ENCODE peak calls at places on chromosomes 4 and X, in four cellular contexts. One of them, this sample, is unnamed.
A peak's percentile ranks its signal among the peaks of the same experiment; 100 is the strongest.

GRCh38 chr4:102295153-102295862 is 50.0 kb downstream of the SLC39A8 start:
- DNase-seq in fibroblast of pulmonary artery: no peak
- DNase-seq in left ventricle myocardium inferior: no peak
- DNase-seq in astrocyte of the spinal cord: no peak
- DNase-seq in this sample: no peak

GRCh38 chr4:8202526-8203375 is 3.7 kb downstream of the SH3TC1 start:
- DNase-seq in left ventricle myocardium inferior: no peak
- DNase-seq in astrocyte of the spinal cord: no peak
- DNase-seq in fibroblast of pulmonary artery: no peak
- DNase-seq in this sample: no peak

GRCh38 chr4:182124359-182124758 is 118.8 kb upstream of the TENM3 start:
- DNase-seq in left ventricle myocardium inferior: no peak
- DNase-seq in fibroblast of pulmonary artery: no peak
- DNase-seq in astrocyte of the spinal cord: no peak
- DNase-seq in this sample: no peak

GRCh38 chrX:106415276-106415895 is 196.4 kb upstream of the RADX start:
- DNase-seq in left ventricle myocardium inferior: no peak
- DNase-seq in astrocyte of the spinal cord: peak; percentile 26
- DNase-seq in fibroblast of pulmonary artery: peak; percentile 38
- DNase-seq in this sample: no peak

GRCh38 chrX:153301746-153302145 is 19.8 kb downstream of the PNMA6F start:
- DNase-seq in fibroblast of pulmonary artery: no peak
- DNase-seq in astrocyte of the spinal cord: no peak
- DNase-seq in left ventricle myocardium inferior: no peak
- DNase-seq in this sample: no peak

GRCh38 chrX:51376672-51377071 is 44.0 kb downstream of the NUDT10 start:
- DNase-seq in astrocyte of the spinal cord: no peak
- DNase-seq in fibroblast of pulmonary artery: no peak
- DNase-seq in left ventricle myocardium inferior: no peak
- DNase-seq in this sample: no peak

GRCh38 chr4:24395937-24396336 is 188.4 kb downstream of the DHX15 start:
- DNase-seq in astrocyte of the spinal cord: no peak
- DNase-seq in fibroblast of pulmonary artery: no peak
- DNase-seq in left ventricle myocardium inferior: no peak
- DNase-seq in this sample: no peak

GRCh38 chrX:46381630-46382029 is 163.6 kb downstream of the ZNF674 start:
- DNase-seq in astrocyte of the spinal cord: no peak
- DNase-seq in left ventricle myocardium inferior: no peak
- DNase-seq in fibroblast of pulmonary artery: peak; percentile 28
- DNase-seq in this sample: no peak

GRCh38 chr4:103753868-103754653 is 34.3 kb upstream of the TACR3 start:
- DNase-seq in left ventricle myocardium inferior: no peak
- DNase-seq in fibroblast of pulmonary artery: no peak
- DNase-seq in astrocyte of the spinal cord: no peak
- DNase-seq in this sample: no peak

GRCh38 chr4:77959566-77960338 is 97.1 kb downstream of the MRPL1 start:
- DNase-seq in fibroblast of pulmonary artery: peak; percentile 82
- DNase-seq in left ventricle myocardium inferior: no peak
- DNase-seq in astrocyte of the spinal cord: peak; percentile 63
- DNase-seq in this sample: no peak

GRCh38 chrX:24301806-24302205 is 12.1 kb downstream of the SUPT20HL2 start:
- DNase-seq in fibroblast of pulmonary artery: peak; percentile 17
- DNase-seq in left ventricle myocardium inferior: no peak
- DNase-seq in astrocyte of the spinal cord: no peak
- DNase-seq in this sample: peak; percentile 83

GRCh38 chr4:17807446-17807845 is 3.1 kb downstream of the DCAF16 start:
- DNase-seq in fibroblast of pulmonary artery: no peak
- DNase-seq in astrocyte of the spinal cord: no peak
- DNase-seq in left ventricle myocardium inferior: no peak
- DNase-seq in this sample: no peak

GRCh38 chrX:37767438-37767837 is 12.4 kb upstream of the CYBB start:
- DNase-seq in astrocyte of the spinal cord: no peak
- DNase-seq in fibroblast of pulmonary artery: no peak
- DNase-seq in left ventricle myocardium inferior: no peak
- DNase-seq in this sample: no peak

GRCh38 chr4:73883306-73883705 is 14.1 kb downstream of the CXCL1 start:
- DNase-seq in fibroblast of pulmonary artery: peak; percentile 53
- DNase-seq in left ventricle myocardium inferior: no peak
- DNase-seq in astrocyte of the spinal cord: peak; percentile 89
- DNase-seq in this sample: no peak

GRCh38 chrX:11190745-11191510 is 79.8 kb downstream of the HCCS start:
- DNase-seq in fibroblast of pulmonary artery: no peak
- DNase-seq in left ventricle myocardium inferior: no peak
- DNase-seq in astrocyte of the spinal cord: no peak
- DNase-seq in this sample: no peak

GRCh38 chrX:14872355-14872754 is 514 bp downstream of the FANCB start:
- DNase-seq in fibroblast of pulmonary artery: no peak
- DNase-seq in left ventricle myocardium inferior: no peak
- DNase-seq in astrocyte of the spinal cord: no peak
- DNase-seq in this sample: peak; percentile 61

GRCh38 chr4:4968161-4968757 is 51.0 kb downstream of the CYTL1 start:
- DNase-seq in left ventricle myocardium inferior: no peak
- DNase-seq in astrocyte of the spinal cord: no peak
- DNase-seq in fibroblast of pulmonary artery: no peak
- DNase-seq in this sample: no peak

GRCh38 chr4:38174811-38175210 is 214.6 kb downstream of the PTTG2 start:
- DNase-seq in astrocyte of the spinal cord: peak; percentile 24
- DNase-seq in left ventricle myocardium inferior: no peak
- DNase-seq in fibroblast of pulmonary artery: no peak
- DNase-seq in this sample: no peak

GRCh38 chr4:177596035-177596434 is 153.8 kb upstream of the AGA start:
- DNase-seq in left ventricle myocardium inferior: no peak
- DNase-seq in fibroblast of pulmonary artery: peak; percentile 55
- DNase-seq in astrocyte of the spinal cord: peak; percentile 83
- DNase-seq in this sample: peak; percentile 93

GRCh38 chr4:79831119-79831528 is 241.9 kb downstream of the ANTXR2 start:
- DNase-seq in left ventricle myocardium inferior: no peak
- DNase-seq in astrocyte of the spinal cord: no peak
- DNase-seq in fibroblast of pulmonary artery: no peak
- DNase-seq in this sample: no peak

GRCh38 chr4:6960154-6960553 is 50.5 kb downstream of the TBC1D14 start:
- DNase-seq in left ventricle myocardium inferior: no peak
- DNase-seq in fibroblast of pulmonary artery: no peak
- DNase-seq in astrocyte of the spinal cord: no peak
- DNase-seq in this sample: no peak

GRCh38 chr4:153223935-153224334 is 19.7 kb downstream of the TRIM2 start:
- DNase-seq in fibroblast of pulmonary artery: peak; percentile 46
- DNase-seq in left ventricle myocardium inferior: no peak
- DNase-seq in astrocyte of the spinal cord: peak; percentile 41
- DNase-seq in this sample: no peak

GRCh38 chrX:10965399-10965798 is 145.7 kb upstream of the HCCS start:
- DNase-seq in fibroblast of pulmonary artery: no peak
- DNase-seq in left ventricle myocardium inferior: no peak
- DNase-seq in astrocyte of the spinal cord: no peak
- DNase-seq in this sample: no peak

GRCh38 chr4:5746829-5747745 is 36.1 kb downstream of the EVC start:
- DNase-seq in fibroblast of pulmonary artery: peak; percentile 84
- DNase-seq in left ventricle myocardium inferior: no peak
- DNase-seq in astrocyte of the spinal cord: peak; percentile 43
- DNase-seq in this sample: no peak

GRCh38 chr4:156901871-156902270 is 69.7 kb downstream of the PDGFC start:
- DNase-seq in left ventricle myocardium inferior: no peak
- DNase-seq in fibroblast of pulmonary artery: peak; percentile 21
- DNase-seq in astrocyte of the spinal cord: peak; percentile 22
- DNase-seq in this sample: peak; percentile 26

GRCh38 chrX:134244043-134244442 is 7.1 kb downstream of the CCDC160 start:
- DNase-seq in fibroblast of pulmonary artery: peak; percentile 5
- DNase-seq in astrocyte of the spinal cord: peak; percentile 50
- DNase-seq in left ventricle myocardium inferior: no peak
- DNase-seq in this sample: no peak

GRCh38 chrX:106300239-106300638 is 132.1 kb downstream of the PWWP3B start:
- DNase-seq in astrocyte of the spinal cord: peak; percentile 59
- DNase-seq in fibroblast of pulmonary artery: peak; percentile 4
- DNase-seq in left ventricle myocardium inferior: no peak
- DNase-seq in this sample: no peak

GRCh38 chr4:69831646-69832325 is 28.2 kb downstream of the SULT1E1 start:
- DNase-seq in astrocyte of the spinal cord: no peak
- DNase-seq in fibroblast of pulmonary artery: no peak
- DNase-seq in left ventricle myocardium inferior: peak; percentile 22
- DNase-seq in this sample: no peak

GRCh38 chr4:176791591-176792347 is 953 bp downstream of the VEGFC start:
- DNase-seq in fibroblast of pulmonary artery: peak; percentile 51
- DNase-seq in left ventricle myocardium inferior: peak; percentile 14
- DNase-seq in astrocyte of the spinal cord: peak; percentile 67
- DNase-seq in this sample: peak; percentile 39

GRCh38 chr4:167020410-167020809 is 213.9 kb downstream of the SPOCK3 start:
- DNase-seq in fibroblast of pulmonary artery: peak; percentile 23
- DNase-seq in astrocyte of the spinal cord: no peak
- DNase-seq in left ventricle myocardium inferior: no peak
- DNase-seq in this sample: no peak

GRCh38 chr4:188299161-188299560 is 159.9 kb downstream of the TRIML1 start:
- DNase-seq in fibroblast of pulmonary artery: no peak
- DNase-seq in left ventricle myocardium inferior: no peak
- DNase-seq in astrocyte of the spinal cord: no peak
- DNase-seq in this sample: no peak

GRCh38 chrX:98405376-98405775 is 1521.7 kb downstream of the RPA4 start:
- DNase-seq in left ventricle myocardium inferior: no peak
- DNase-seq in fibroblast of pulmonary artery: no peak
- DNase-seq in astrocyte of the spinal cord: no peak
- DNase-seq in this sample: no peak

GRCh38 chr4:26320159-26320452 is 708 bp upstream of the RBPJ start:
- DNase-seq in astrocyte of the spinal cord: no peak
- DNase-seq in fibroblast of pulmonary artery: peak; percentile 37
- DNase-seq in left ventricle myocardium inferior: no peak
- DNase-seq in this sample: peak; percentile 83
- H3K4me3 ChIP-seq in astrocyte of the spinal cord: peak overlapping the region; percentile 75
- H3K4me3 ChIP-seq in fibroblast of pulmonary artery: peak overlapping the region; percentile 92
- H3K4me3 ChIP-seq in left ventricle myocardium inferior: peak overlapping the region; percentile 95
- H3K4me3 ChIP-seq in this sample: peak overlapping the region; percentile 83

GRCh38 chrX:115952417-115953092 is 218.0 kb upstream of the AGTR2 start:
- DNase-seq in fibroblast of pulmonary artery: no peak
- DNase-seq in left ventricle myocardium inferior: no peak
- DNase-seq in astrocyte of the spinal cord: no peak
- DNase-seq in this sample: no peak

GRCh38 chrX:115948018-115948923 is 222.3 kb upstream of the AGTR2 start:
- DNase-seq in astrocyte of the spinal cord: no peak
- DNase-seq in fibroblast of pulmonary artery: no peak
- DNase-seq in left ventricle myocardium inferior: no peak
- DNase-seq in this sample: no peak

GRCh38 chrX:115946059-115946458 is 224.5 kb upstream of the AGTR2 start:
- DNase-seq in fibroblast of pulmonary artery: no peak
- DNase-seq in left ventricle myocardium inferior: no peak
- DNase-seq in astrocyte of the spinal cord: no peak
- DNase-seq in this sample: no peak

GRCh38 chrX:115949900-115950822 is 220.4 kb upstream of the AGTR2 start:
- DNase-seq in fibroblast of pulmonary artery: no peak
- DNase-seq in astrocyte of the spinal cord: no peak
- DNase-seq in left ventricle myocardium inferior: no peak
- DNase-seq in this sample: no peak
- H3K4me3 ChIP-seq in fibroblast of pulmonary artery: no peak overlapping the region
- H3K4me3 ChIP-seq in astrocyte of the spinal cord: no peak overlapping the region
- H3K4me3 ChIP-seq in left ventricle myocardium inferior: no peak overlapping the region
- H3K4me3 ChIP-seq in this sample: no peak overlapping the region

DNA sequence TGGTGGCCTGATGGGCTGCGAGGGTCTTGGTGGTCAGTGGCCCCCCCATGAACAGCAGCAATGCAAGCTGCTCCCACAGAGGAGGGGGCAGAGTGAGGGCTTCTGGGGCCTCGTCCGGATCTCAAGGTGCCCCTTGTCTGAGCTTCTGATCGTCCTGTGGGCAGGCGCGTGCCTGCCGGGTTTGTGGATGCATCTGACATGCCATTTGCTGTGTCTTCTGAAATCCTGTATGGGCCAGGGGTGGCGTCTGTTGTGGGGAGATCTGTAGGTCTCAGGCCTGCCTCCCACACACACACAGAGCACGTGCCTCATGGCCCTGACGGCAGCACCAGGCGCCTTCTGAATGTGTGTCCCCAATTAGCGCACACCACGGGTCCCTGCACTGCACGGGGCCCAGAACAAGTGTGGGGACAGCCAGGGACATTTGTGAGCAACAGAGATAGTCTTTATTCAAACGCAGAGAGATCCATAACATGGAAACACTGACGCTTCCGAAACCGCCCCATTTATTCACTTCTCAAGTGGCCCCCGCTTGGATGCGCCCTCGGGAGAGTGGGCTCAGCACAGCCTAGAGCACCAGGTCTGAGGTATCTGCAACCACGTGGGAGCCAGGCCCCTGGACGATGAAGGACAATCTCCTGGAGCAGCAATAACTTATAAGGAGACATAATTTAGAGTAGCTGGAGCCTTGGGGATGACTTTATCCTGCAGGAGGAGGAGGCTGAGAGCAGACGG is 5.7 kb downstream of the SPON2 start:
- DNase-seq in astrocyte of the spinal cord: no peak
- DNase-seq in fibroblast of pulmonary artery: no peak
- DNase-seq in left ventricle myocardium inferior: no peak
- DNase-seq in this sample: no peak
- H3K4me3 ChIP-seq in astrocyte of the spinal cord: no peak overlapping the region
- H3K4me3 ChIP-seq in fibroblast of pulmonary artery: no peak overlapping the region
- H3K4me3 ChIP-seq in left ventricle myocardium inferior: peak overlapping the region; percentile 72
- H3K4me3 ChIP-seq in this sample: peak overlapping the region; percentile 73

GRCh38 chr4:26144526-26145167 is 176.2 kb upstream of the RBPJ start:
- DNase-seq in fibroblast of pulmonary artery: no peak
- DNase-seq in left ventricle myocardium inferior: no peak
- DNase-seq in astrocyte of the spinal cord: peak; percentile 10
- DNase-seq in this sample: peak; percentile 56
- H3K4me3 ChIP-seq in fibroblast of pulmonary artery: no peak overlapping the region
- H3K4me3 ChIP-seq in left ventricle myocardium inferior: no peak overlapping the region
- H3K4me3 ChIP-seq in astrocyte of the spinal cord: no peak overlapping the region
- H3K4me3 ChIP-seq in this sample: no peak overlapping the region

GRCh38 chrX:69366183-69366582 is 137.9 kb upstream of the NALF2 start:
- DNase-seq in astrocyte of the spinal cord: no peak
- DNase-seq in fibroblast of pulmonary artery: no peak
- DNase-seq in left ventricle myocardium inferior: no peak
- DNase-seq in this sample: no peak

GRCh38 chrX:69372435-69372834 is 131.7 kb upstream of the NALF2 start:
- DNase-seq in astrocyte of the spinal cord: no peak
- DNase-seq in left ventricle myocardium inferior: no peak
- DNase-seq in fibroblast of pulmonary artery: no peak
- DNase-seq in this sample: no peak

GRCh38 chrX:69369999-69370398 is 134.1 kb upstream of the NALF2 start:
- DNase-seq in astrocyte of the spinal cord: no peak
- DNase-seq in fibroblast of pulmonary artery: no peak
- DNase-seq in left ventricle myocardium inferior: no peak
- DNase-seq in this sample: no peak

GRCh38 chrX:69374569-69374968 is 129.6 kb upstream of the NALF2 start:
- DNase-seq in left ventricle myocardium inferior: no peak
- DNase-seq in astrocyte of the spinal cord: no peak
- DNase-seq in fibroblast of pulmonary artery: no peak
- DNase-seq in this sample: no peak

DNA sequence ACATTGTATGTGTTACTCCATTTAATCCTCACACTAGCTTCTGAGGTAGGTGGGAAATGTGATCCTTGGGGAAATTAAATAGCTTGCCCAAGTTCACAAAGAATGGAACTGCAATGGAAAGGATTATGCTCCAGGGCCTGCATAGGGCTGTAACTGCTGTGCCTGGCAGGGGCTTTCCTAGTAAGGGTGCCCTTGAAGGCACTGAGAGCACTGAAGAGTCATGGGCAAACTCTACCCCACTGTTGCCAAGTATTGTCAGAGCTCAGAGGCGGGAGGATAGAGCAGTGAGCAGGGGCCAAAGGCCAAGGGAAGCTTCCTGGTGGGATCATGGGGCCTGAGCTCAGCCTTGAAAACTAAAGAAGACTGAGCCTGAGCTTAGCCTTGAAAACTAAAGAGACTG is 133.0 kb upstream of the NALF2 start:
- DNase-seq in left ventricle myocardium inferior: no peak
- DNase-seq in astrocyte of the spinal cord: no peak
- DNase-seq in fibroblast of pulmonary artery: no peak
- DNase-seq in this sample: no peak
- H3K4me3 ChIP-seq in left ventricle myocardium inferior: no peak overlapping the region
- H3K4me3 ChIP-seq in astrocyte of the spinal cord: no peak overlapping the region
- H3K4me3 ChIP-seq in fibroblast of pulmonary artery: no peak overlapping the region
- H3K4me3 ChIP-seq in this sample: no peak overlapping the region

This sample was measured in osteoblast.